ENCODE peak calls at places on chromosomes 7 and 10, in six cellular contexts. M is lower lobe of right lung, J is sigmoid colon, S is A549, P is ovary, V is gastrocnemius medialis. L is an unnamed sample. For H3K9me3, the result is how much of the 10 kb centered on the place peaks cover.

GRCh38 chr7:75989084-75989725 is 5.2 kb downstream of the TMEM120A start:
- DNase-seq in J (no peak), P (peak), S (no peak), V (peak), M (peak), L (no peak)

GRCh38 chr7:351256-351655 is 61.3 kb downstream of the FOXL3 start:
- DNase-seq in V (no peak), M (no peak), P (no peak), S (no peak), J (no peak), L (no peak)

GRCh38 chr10:70737250-70737649 is 47.9 kb downstream of the TBATA start:
- DNase-seq in J (no peak), P (no peak), S (no peak), V (no peak), M (no peak), L (no peak)

GRCh38 chr10:85615556-85615955 is 751.0 kb downstream of the GRID1 start:
- DNase-seq in S (no peak), V (no peak), M (no peak), P (no peak), J (no peak), L (no peak)

GRCh38 chr7:20331231-20331880 is 656 bp downstream of the ITGB8 start:
- DNase-seq in V (no peak), M (peak), S (no peak), P (peak), J (peak), L (peak)

GRCh38 chr10:131983780-131984179 is 2.1 kb upstream of the BNIP3 start:
- DNase-seq in J (no peak), V (no peak), M (no peak), S (peak), P (no peak), L (no peak)

GRCh38 chr7:5681423-5681822 is 100.0 kb downstream of the RNF216 start:
- DNase-seq in P (no peak), S (no peak), J (no peak), M (no peak), V (no peak), L (no peak)

GRCh38 chr10:61135276-61135721 is 191.3 kb upstream of the RHOBTB1 start:
- DNase-seq in S (no peak), V (no peak), P (no peak), M (no peak), J (no peak), L (no peak)

GRCh38 chr7:141304291-141304690 is 230.4 kb downstream of the TMEM178B start:
- DNase-seq in M (no peak), P (no peak), S (no peak), V (no peak), J (no peak), L (no peak)

GRCh38 chr10:88528196-88528595 is 54.9 kb downstream of the RNLS start:
- DNase-seq in J (no peak), M (no peak), P (no peak), V (no peak), S (no peak), L (no peak)

GRCh38 chr10:29630205-29631048 is 4.3 kb downstream of the SVIL start:
- DNase-seq in S (no peak), P (no peak), V (no peak), M (no peak), J (no peak), L (no peak)

GRCh38 chr10:93062499-93063216 is 2.1 kb downstream of the CYP26C1 start:
- DNase-seq in J (no peak), P (no peak), V (no peak), S (no peak), M (peak), L (no peak)

GRCh38 chr7:65438593-65438992 is 64.9 kb downstream of the ZNF92 start:
- DNase-seq in S (no peak), V (no peak), J (no peak), M (no peak), P (no peak), L (no peak)

GRCh38 chr10:98885380-98885779 is 350.3 kb downstream of the HPSE2 start:
- DNase-seq in S (no peak), M (no peak), J (no peak), P (no peak), V (no peak), L (no peak)

GRCh38 chr10:100877451-100877850 is 35.3 kb upstream of the SLF2 start:
- DNase-seq in J (no peak), M (no peak), P (no peak), S (no peak), V (no peak), L (no peak)

GRCh38 chr10:123507298-123507697 is 158.9 kb upstream of the GPR26 start:
- DNase-seq in J (no peak), S (no peak), M (no peak), P (no peak), V (no peak), L (no peak)

GRCh38 chr7:17041324-17041723 is 159.5 kb upstream of the AGR3 start:
- DNase-seq in S (no peak), P (no peak), V (no peak), M (no peak), J (no peak), L (no peak)

GRCh38 chr7:43956022-43956421 is 29.8 kb downstream of the UBE2D4 start:
- DNase-seq in M (no peak), V (no peak), J (no peak), P (no peak), S (no peak), L (no peak)

GRCh38 chr7:37031571-37032257 is 307.4 kb upstream of the AOAH start:
- DNase-seq in P (peak), M (peak), V (peak), S (peak), J (peak), L (no peak)

GRCh38 chr7:84975586-84976185 is 211.2 kb downstream of the SEMA3D start:
- DNase-seq in V (no peak), J (no peak), P (no peak), S (no peak), M (no peak), L (no peak)

GRCh38 chr10:30820282-30820991 is 190.9 kb upstream of the LYZL2 start:
- DNase-seq in S (no peak), P (no peak), V (no peak), M (no peak), J (peak), L (no peak)

GRCh38 chr7:3510101-3511020 is 209.3 kb downstream of the SDK1 start:
- DNase-seq in J (no peak), P (no peak), S (no peak), M (no peak), V (no peak), L (no peak)

GRCh38 chr7:17941171-17941490 is 837 bp upstream of the SNX13 start:
- DNase-seq in V (no peak), S (peak), P (no peak), M (no peak), J (no peak), L (no peak)

GRCh38 chr7:50393076-50393475 is 57.1 kb downstream of the FIGNL1 start:
- DNase-seq in V (no peak), J (no peak), S (no peak), M (no peak), P (no peak), L (no peak)

GRCh38 chr10:113991091-113991860 is 52.4 kb upstream of the ADRB1 start:
- DNase-seq in M (no peak), V (no peak), S (no peak), P (no peak), J (no peak), L (no peak)

GRCh38 chr10:72875250-72876055 is 18.1 kb upstream of the OIT3 start:
- DNase-seq in M (no peak), P (no peak), J (no peak), V (no peak), S (peak), L (no peak)

GRCh38 chr10:109994711-109995110 is 13.1 kb upstream of the ADD3 start:
- DNase-seq in J (no peak), P (no peak), M (no peak), S (no peak), V (no peak), L (no peak)

GRCh38 chr7:100655908-100656674 is at the start of gene ACTL6B:
- DNase-seq in J (no peak), S (peak), M (peak), P (peak), V (peak), L (peak)

GRCh38 chr10:3723706-3724225 is 61.2 kb downstream of the KLF6 start:
- DNase-seq in P (no peak), S (no peak), V (no peak), J (no peak), M (no peak), L (no peak)

GRCh38 chr10:125977206-125977605 is 80.8 kb downstream of the FANK1 start:
- DNase-seq in S (no peak), V (no peak), M (no peak), J (no peak), P (no peak), L (no peak)

GRCh38 chr7:73871163-73872011 is 10.4 kb downstream of the TMEM270 start:
- DNase-seq in M (no peak), J (no peak), S (no peak), P (no peak), V (no peak), L (no peak)

GRCh38 chr7:12199363-12199762 is 11.7 kb upstream of the TMEM106B start:
- DNase-seq in M (no peak), J (no peak), P (no peak), V (no peak), S (peak), L (no peak)

GRCh38 chr7:40299097-40299496 is 164.3 kb downstream of the SUGCT start:
- DNase-seq in M (no peak), P (no peak), S (no peak), J (no peak), V (no peak), L (no peak)

GRCh38 chr7:130894146-130895005 is 160.4 kb upstream of the KLF14 start:
- DNase-seq in S (peak), P (peak), M (peak), V (peak), J (peak), L (peak)

GRCh38 chr10:93958834-93959233 is 34.9 kb upstream of the PLCE1 start:
- DNase-seq in P (no peak), S (no peak), V (peak), M (no peak), J (no peak), L (no peak)

GRCh38 chr10:19877466-19878255 is 61.4 kb downstream of the PLXDC2 start:
- DNase-seq in P (no peak), M (no peak), S (no peak), V (no peak), J (no peak), L (no peak)

GRCh38 chr7:158391541-158391940 is 196.1 kb downstream of the PTPRN2 start:
- DNase-seq in P (no peak), V (no peak), J (no peak), M (peak), S (no peak), L (no peak)
- H3K9me3 ChIP-seq in P (under half), V (under half), J (under half), M (under half), S (under half), L (under half)

GRCh38 chr7:90771281-90771680 is 175.2 kb downstream of the CDK14 start:
- DNase-seq in P (no peak), J (no peak), V (no peak), S (no peak), M (no peak), L (no peak)

GRCh38 chr7:90777075-90777864 is 181.1 kb downstream of the CDK14 start:
- DNase-seq in P (peak), M (no peak), J (no peak), V (no peak), S (no peak), L (no peak)

GRCh38 chr7:90773269-90773668 is 177.1 kb downstream of the CDK14 start:
- DNase-seq in P (no peak), M (no peak), J (no peak), V (no peak), S (no peak), L (no peak)

GRCh38 chr7:90772410-90772809 is 176.3 kb downstream of the CDK14 start:
- DNase-seq in M (no peak), J (no peak), S (no peak), V (no peak), P (no peak), L (no peak)

DNA sequence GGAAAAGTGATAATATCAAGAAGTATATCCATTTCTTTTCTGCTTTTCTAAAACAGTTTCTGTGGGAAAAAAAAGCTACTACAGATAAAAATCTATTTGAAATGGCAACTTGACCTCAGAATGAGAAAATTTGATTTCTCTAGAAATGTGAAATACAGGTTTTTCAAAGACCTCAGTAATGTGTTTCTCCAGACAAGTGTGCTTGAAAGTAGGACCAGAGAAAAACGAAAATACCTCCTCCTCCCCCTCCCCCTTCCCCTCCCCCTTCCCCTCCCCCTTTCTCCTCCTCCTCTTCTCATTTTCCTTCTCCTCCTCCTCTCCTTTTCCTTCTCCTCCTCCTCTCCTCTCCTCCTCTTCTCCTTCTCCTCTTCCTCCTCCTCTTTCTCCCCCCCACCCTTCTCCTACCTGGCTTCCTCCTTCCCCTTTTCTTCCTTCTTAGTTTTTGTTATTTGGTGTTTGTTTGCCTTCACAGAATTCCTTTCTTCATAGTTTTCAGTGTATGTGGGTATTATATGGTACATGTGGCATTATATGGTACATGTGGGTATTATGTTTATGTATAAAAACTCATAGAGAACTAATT is 179.4 kb downstream of the CDK14 start:
- DNase-seq in M (no peak), P (no peak), S (no peak), J (no peak), V (no peak), L (no peak)
- H3K9me3 ChIP-seq in M (under half), P (under half), S (under half), J (under half), V (under half), L (under half)

GRCh38 chr10:25209618-25210017 is 34.8 kb downstream of the GPR158 start:
- DNase-seq in P (no peak), S (no peak), J (no peak), M (no peak), V (no peak), L (no peak)

GRCh38 chr10:25206693-25207414 is 32.1 kb downstream of the GPR158 start:
- DNase-seq in J (no peak), M (no peak), P (no peak), V (no peak), S (no peak), L (no peak)
- H3K9me3 ChIP-seq in J (under half), M (under half), P (under half), V (under half), S (under half), L (under half)

GRCh38 chr7:53744361-53744760 is 708.9 kb downstream of the POM121L12 start:
- DNase-seq in J (no peak), V (no peak), M (no peak), S (no peak), P (no peak), L (no peak)
- H3K9me3 ChIP-seq in J (under half), V (under half), M (under half), S (under half), P (under half), L (under half)

DNA sequence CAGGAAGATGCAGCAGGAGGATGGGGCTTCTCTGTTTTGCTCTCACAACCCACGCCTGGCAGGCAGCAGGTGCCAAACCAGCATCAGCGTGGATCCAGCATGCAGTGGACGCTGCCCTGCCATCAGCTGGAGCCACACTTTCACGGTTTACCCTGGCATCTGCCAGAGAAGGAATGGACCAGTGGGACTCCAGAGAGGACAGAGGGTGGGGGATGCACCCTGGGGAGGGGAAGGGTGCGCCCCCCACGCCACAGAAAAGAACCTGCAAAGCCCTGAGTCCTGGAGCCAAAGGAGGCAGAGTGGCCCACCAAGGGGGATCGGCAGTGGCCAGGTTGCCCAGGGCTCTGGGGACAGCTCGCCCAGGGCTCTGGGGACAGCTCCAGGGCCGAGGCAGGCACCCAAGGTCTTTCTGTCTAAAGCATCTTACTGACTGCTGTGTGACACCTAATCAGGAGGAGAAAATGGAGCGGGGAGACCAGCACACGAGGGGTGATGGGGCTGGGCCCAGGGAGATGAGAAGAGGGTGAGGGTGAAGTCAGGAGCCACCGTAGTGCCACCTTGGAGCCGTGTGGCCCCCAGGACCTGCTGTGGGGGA is 225.1 kb downstream of the DNAJB6 start:
- DNase-seq in S (no peak), M (no peak), P (no peak), J (peak), V (no peak), L (no peak)
- H3K9me3 ChIP-seq in S (under half), M (under half), P (under half), J (under half), V (under half), L (under half)

L was measured in WERI-Rb-1.